ENCODE peak calls at places on chromosomes 3 and 15, in eight cellular contexts. W is cardiac fibroblast; N is stimulated activated CD4-positive, alpha-beta T cell treated with anti-CD3 and anti-CD28 coated beads, Interleukin-15, amount 100 ng/mL, for 1 hour; F is stimulated activated CD8-positive, alpha-beta memory T cell treated with anti-CD3 and anti-CD28 coated beads, Interleukin-4, amount 100 ng/mL, for 4 hours; M is fibroblast of the aortic adventitia; P is effector memory CD8-positive, alpha-beta T cell; I is left colon; L is posterior cingulate gyrus. K is an unnamed sample.

GRCh38 chr15:67178569-67179210 is 75.8 kb downstream of the AAGAB start:
- DNase-seq in W (peak; percentile 96), N (no peak), F (no peak), M (peak; percentile 99), P (no peak), I (no peak), L (no peak), K (no peak)

GRCh38 chr3:160447544-160447943 is 2.0 kb downstream of the TRIM59 start:
- DNase-seq in W (peak; percentile 28), N (no peak), F (no peak), M (peak; percentile 55), P (no peak), I (no peak), L (no peak), K (no peak)

GRCh38 chr3:147383617-147384016 is 22.7 kb downstream of the ZIC4 start:
- DNase-seq in W (no peak), N (no peak), F (no peak), M (no peak), P (no peak), I (no peak), L (no peak), K (no peak)

GRCh38 chr3:50229490-50229889 is 6.5 kb upstream of the GNAI2 start:
- DNase-seq in W (no peak), N (no peak), F (no peak), M (no peak), P (no peak), I (no peak), L (no peak), K (no peak)

GRCh38 chr3:128430731-128431130 is 36.0 kb downstream of the DNAJB8 start:
- DNase-seq in W (no peak), N (no peak), F (no peak), M (no peak), P (no peak), I (no peak), L (no peak), K (no peak)

GRCh38 chr3:197465996-197466549 is 89.7 kb downstream of the BDH1 start:
- DNase-seq in W (peak; percentile 59), N (no peak), F (no peak), M (peak; percentile 69), P (no peak), I (no peak), L (no peak), K (no peak)

GRCh38 chr15:41695750-41696436 is 35.7 kb downstream of the MGA start:
- DNase-seq in W (peak; percentile 60), N (no peak), F (peak; percentile 3), M (peak; percentile 21), P (peak; percentile 35), I (no peak), L (peak; percentile 9), K (peak; percentile 16)

GRCh38 chr15:22888120-22888859 is 49.8 kb downstream of the NIPA2 start:
- DNase-seq in W (peak; percentile 93), N (no peak), F (no peak), M (peak; percentile 95), P (no peak), I (no peak), L (peak; percentile 36), K (no peak)

GRCh38 chr3:194224536-194224935 is 88.6 kb downstream of the HES1 start:
- DNase-seq in W (peak; percentile 18), N (no peak), F (no peak), M (no peak), P (no peak), I (no peak), L (no peak), K (no peak)

GRCh38 chr3:107241217-107241616 is 136.0 kb upstream of the CCDC54 start:
- DNase-seq in W (peak; percentile 36), N (no peak), F (no peak), M (no peak), P (no peak), I (peak; percentile 28), L (no peak), K (no peak)

GRCh38 chr3:61832375-61833229 is 271.2 kb downstream of the PTPRG start:
- DNase-seq in W (peak; percentile 40), N (no peak), F (no peak), M (peak; percentile 28), P (no peak), I (no peak), L (no peak), K (no peak)

GRCh38 chr3:27125821-27126501 is 243.2 kb downstream of the NEK10 start:
- DNase-seq in W (no peak), N (no peak), F (no peak), M (no peak), P (no peak), I (no peak), L (no peak), K (no peak)

GRCh38 chr15:49309889-49310288 is 113.2 kb upstream of the FGF7 start:
- DNase-seq in W (peak; percentile 17), N (no peak), F (no peak), M (peak; percentile 43), P (no peak), I (no peak), L (no peak), K (no peak)

GRCh38 chr3:183254816-183255730 is 2.0 kb downstream of the B3GNT5 start:
- DNase-seq in W (no peak), N (no peak), F (no peak), M (no peak), P (no peak), I (no peak), L (no peak), K (no peak)

GRCh38 chr3:8561365-8561764 is 59.7 kb downstream of the LMCD1 start:
- DNase-seq in W (peak; percentile 96), N (no peak), F (no peak), M (peak; percentile 93), P (no peak), I (no peak), L (no peak), K (no peak)

GRCh38 chr15:39426552-39427532 is 154.0 kb upstream of the THBS1 start:
- DNase-seq in W (peak; percentile 92), N (peak; percentile 35), F (peak; percentile 71), M (peak; percentile 51), P (peak; percentile 70), I (peak; percentile 58), L (peak; percentile 27), K (peak; percentile 93)

GRCh38 chr3:151047636-151048035 is 37.8 kb upstream of the MED12L start:
- DNase-seq in W (peak; percentile 58), N (no peak), F (no peak), M (peak; percentile 80), P (no peak), I (no peak), L (no peak), K (no peak)